ENCODE peak calls at places on chromosomes 5 and 9, in ten cellular contexts. One of them, this sample, is unnamed.

GRCh38 chr5:94314507-94315170 is 303.8 kb downstream of the KIAA0825 start:
- DNase-seq in effector memory CD4-positive, alpha-beta T cell: no peak
- DNase-seq in BJ: no peak
- DNase-seq in NCI-H524: no peak
- DNase-seq in nephron progenitor cell: no peak
- DNase-seq in lung microvascular endothelial cell: no peak
- DNase-seq in fibroblast of the aortic adventitia: no peak
- DNase-seq in dermis blood vessel endothelial cell: no peak
- DNase-seq in GM13977: no peak
- DNase-seq in A549: no peak
- DNase-seq in this sample: no peak

GRCh38 chr5:72166070-72166979 is 59.0 kb downstream of the MAP1B start:
- DNase-seq in effector memory CD4-positive, alpha-beta T cell: no peak
- DNase-seq in lung microvascular endothelial cell: peak
- DNase-seq in A549: no peak
- DNase-seq in NCI-H524: peak
- DNase-seq in fibroblast of the aortic adventitia: peak
- DNase-seq in nephron progenitor cell: no peak
- DNase-seq in BJ: no peak
- DNase-seq in GM13977: no peak
- DNase-seq in dermis blood vessel endothelial cell: peak
- DNase-seq in this sample: peak

GRCh38 chr9:23677446-23677845 is 148.6 kb downstream of the ELAVL2 start:
- DNase-seq in lung microvascular endothelial cell: no peak
- DNase-seq in fibroblast of the aortic adventitia: no peak
- DNase-seq in dermis blood vessel endothelial cell: no peak
- DNase-seq in A549: no peak
- DNase-seq in GM13977: no peak
- DNase-seq in NCI-H524: no peak
- DNase-seq in nephron progenitor cell: no peak
- DNase-seq in BJ: no peak
- DNase-seq in effector memory CD4-positive, alpha-beta T cell: no peak
- DNase-seq in this sample: no peak

GRCh38 chr5:110366716-110367115 is 359.8 kb downstream of the TMEM232 start:
- DNase-seq in nephron progenitor cell: no peak
- DNase-seq in BJ: no peak
- DNase-seq in effector memory CD4-positive, alpha-beta T cell: no peak
- DNase-seq in lung microvascular endothelial cell: no peak
- DNase-seq in NCI-H524: no peak
- DNase-seq in fibroblast of the aortic adventitia: no peak
- DNase-seq in dermis blood vessel endothelial cell: no peak
- DNase-seq in GM13977: no peak
- DNase-seq in A549: no peak
- DNase-seq in this sample: no peak

GRCh38 chr5:12460493-12461261 is 556.4 kb upstream of the CTNND2 start:
- DNase-seq in A549: no peak
- DNase-seq in lung microvascular endothelial cell: no peak
- DNase-seq in nephron progenitor cell: no peak
- DNase-seq in GM13977: no peak
- DNase-seq in BJ: no peak
- DNase-seq in fibroblast of the aortic adventitia: no peak
- DNase-seq in effector memory CD4-positive, alpha-beta T cell: no peak
- DNase-seq in dermis blood vessel endothelial cell: no peak
- DNase-seq in NCI-H524: no peak
- DNase-seq in this sample: no peak

GRCh38 chr9:2943016-2943415 is 99.1 kb upstream of the PUM3 start:
- DNase-seq in dermis blood vessel endothelial cell: no peak
- DNase-seq in A549: no peak
- DNase-seq in nephron progenitor cell: no peak
- DNase-seq in NCI-H524: no peak
- DNase-seq in effector memory CD4-positive, alpha-beta T cell: no peak
- DNase-seq in BJ: no peak
- DNase-seq in lung microvascular endothelial cell: no peak
- DNase-seq in fibroblast of the aortic adventitia: no peak
- DNase-seq in GM13977: no peak
- DNase-seq in this sample: no peak

GRCh38 chr9:27085456-27085855 is 23.6 kb upstream of the TEK start:
- DNase-seq in GM13977: no peak
- DNase-seq in A549: no peak
- DNase-seq in lung microvascular endothelial cell: no peak
- DNase-seq in NCI-H524: no peak
- DNase-seq in effector memory CD4-positive, alpha-beta T cell: no peak
- DNase-seq in nephron progenitor cell: no peak
- DNase-seq in BJ: no peak
- DNase-seq in dermis blood vessel endothelial cell: no peak
- DNase-seq in fibroblast of the aortic adventitia: no peak
- DNase-seq in this sample: no peak

GRCh38 chr9:133609311-133610098 is at the start of gene FAM163B:
- DNase-seq in fibroblast of the aortic adventitia: peak
- DNase-seq in lung microvascular endothelial cell: peak
- DNase-seq in GM13977: no peak
- DNase-seq in effector memory CD4-positive, alpha-beta T cell: no peak
- DNase-seq in A549: peak
- DNase-seq in nephron progenitor cell: peak
- DNase-seq in BJ: no peak
- DNase-seq in NCI-H524: peak
- DNase-seq in dermis blood vessel endothelial cell: peak
- DNase-seq in this sample: peak

GRCh38 chr9:696332-697090 is 145.0 kb upstream of the DMRT1 start:
- DNase-seq in fibroblast of the aortic adventitia: peak
- DNase-seq in BJ: no peak
- DNase-seq in lung microvascular endothelial cell: peak
- DNase-seq in NCI-H524: no peak
- DNase-seq in dermis blood vessel endothelial cell: peak
- DNase-seq in nephron progenitor cell: no peak
- DNase-seq in A549: peak
- DNase-seq in effector memory CD4-positive, alpha-beta T cell: no peak
- DNase-seq in GM13977: no peak
- DNase-seq in this sample: no peak

GRCh38 chr9:114525505-114525904 is 20.2 kb upstream of the WHRN start:
- DNase-seq in BJ: peak
- DNase-seq in NCI-H524: no peak
- DNase-seq in GM13977: no peak
- DNase-seq in fibroblast of the aortic adventitia: peak
- DNase-seq in effector memory CD4-positive, alpha-beta T cell: no peak
- DNase-seq in A549: peak
- DNase-seq in nephron progenitor cell: no peak
- DNase-seq in dermis blood vessel endothelial cell: no peak
- DNase-seq in lung microvascular endothelial cell: no peak
- DNase-seq in this sample: no peak

GRCh38 chr5:32916648-32917047 is 205.5 kb downstream of the NPR3 start:
- DNase-seq in NCI-H524: peak
- DNase-seq in nephron progenitor cell: peak
- DNase-seq in fibroblast of the aortic adventitia: peak
- DNase-seq in GM13977: no peak
- DNase-seq in effector memory CD4-positive, alpha-beta T cell: no peak
- DNase-seq in dermis blood vessel endothelial cell: no peak
- DNase-seq in A549: peak
- DNase-seq in lung microvascular endothelial cell: peak
- DNase-seq in BJ: no peak
- DNase-seq in this sample: no peak

GRCh38 chr5:172364773-172365172 is 81.2 kb upstream of the UBTD2 start:
- DNase-seq in lung microvascular endothelial cell: peak
- DNase-seq in A549: no peak
- DNase-seq in effector memory CD4-positive, alpha-beta T cell: no peak
- DNase-seq in NCI-H524: no peak
- DNase-seq in GM13977: no peak
- DNase-seq in nephron progenitor cell: no peak
- DNase-seq in fibroblast of the aortic adventitia: no peak
- DNase-seq in dermis blood vessel endothelial cell: no peak
- DNase-seq in BJ: no peak
- DNase-seq in this sample: peak

GRCh38 chr5:119388619-119389190 is 32.9 kb downstream of the TNFAIP8 start:
- DNase-seq in A549: no peak
- DNase-seq in GM13977: no peak
- DNase-seq in BJ: no peak
- DNase-seq in dermis blood vessel endothelial cell: no peak
- DNase-seq in nephron progenitor cell: no peak
- DNase-seq in lung microvascular endothelial cell: no peak
- DNase-seq in fibroblast of the aortic adventitia: no peak
- DNase-seq in NCI-H524: no peak
- DNase-seq in effector memory CD4-positive, alpha-beta T cell: no peak
- DNase-seq in this sample: no peak

GRCh38 chr9:129868571-129869486 is 33.6 kb downstream of the USP20 start:
- DNase-seq in fibroblast of the aortic adventitia: no peak
- DNase-seq in A549: no peak
- DNase-seq in nephron progenitor cell: no peak
- DNase-seq in effector memory CD4-positive, alpha-beta T cell: peak
- DNase-seq in dermis blood vessel endothelial cell: no peak
- DNase-seq in lung microvascular endothelial cell: peak
- DNase-seq in BJ: no peak
- DNase-seq in GM13977: no peak
- DNase-seq in NCI-H524: no peak
- DNase-seq in this sample: no peak

GRCh38 chr5:21685536-21685935 is 1167.6 kb downstream of the CDH12 start:
- DNase-seq in effector memory CD4-positive, alpha-beta T cell: no peak
- DNase-seq in GM13977: no peak
- DNase-seq in fibroblast of the aortic adventitia: peak
- DNase-seq in dermis blood vessel endothelial cell: no peak
- DNase-seq in BJ: no peak
- DNase-seq in A549: no peak
- DNase-seq in nephron progenitor cell: no peak
- DNase-seq in lung microvascular endothelial cell: no peak
- DNase-seq in NCI-H524: no peak
- DNase-seq in this sample: no peak

GRCh38 chr5:142749321-142749720 is 20.9 kb upstream of the ARHGAP26 start:
- DNase-seq in effector memory CD4-positive, alpha-beta T cell: no peak
- DNase-seq in lung microvascular endothelial cell: peak
- DNase-seq in BJ: no peak
- DNase-seq in nephron progenitor cell: no peak
- DNase-seq in dermis blood vessel endothelial cell: peak
- DNase-seq in A549: no peak
- DNase-seq in GM13977: no peak
- DNase-seq in NCI-H524: no peak
- DNase-seq in fibroblast of the aortic adventitia: peak
- DNase-seq in this sample: no peak

GRCh38 chr5:32190094-32190493 is 16.0 kb upstream of the GOLPH3 start:
- DNase-seq in GM13977: no peak
- DNase-seq in BJ: peak
- DNase-seq in A549: no peak
- DNase-seq in effector memory CD4-positive, alpha-beta T cell: no peak
- DNase-seq in lung microvascular endothelial cell: no peak
- DNase-seq in nephron progenitor cell: no peak
- DNase-seq in dermis blood vessel endothelial cell: no peak
- DNase-seq in fibroblast of the aortic adventitia: peak
- DNase-seq in NCI-H524: no peak
- DNase-seq in this sample: no peak

GRCh38 chr9:87558606-87559005 is 60.9 kb downstream of the DAPK1 start:
- DNase-seq in A549: no peak
- DNase-seq in dermis blood vessel endothelial cell: no peak
- DNase-seq in fibroblast of the aortic adventitia: no peak
- DNase-seq in nephron progenitor cell: no peak
- DNase-seq in BJ: no peak
- DNase-seq in NCI-H524: no peak
- DNase-seq in effector memory CD4-positive, alpha-beta T cell: no peak
- DNase-seq in GM13977: no peak
- DNase-seq in lung microvascular endothelial cell: no peak
- DNase-seq in this sample: no peak

GRCh38 chr9:69546265-69546664 is 125.9 kb downstream of the APBA1 start:
- DNase-seq in NCI-H524: no peak
- DNase-seq in nephron progenitor cell: peak
- DNase-seq in lung microvascular endothelial cell: peak
- DNase-seq in A549: no peak
- DNase-seq in effector memory CD4-positive, alpha-beta T cell: no peak
- DNase-seq in dermis blood vessel endothelial cell: peak
- DNase-seq in GM13977: no peak
- DNase-seq in BJ: no peak
- DNase-seq in fibroblast of the aortic adventitia: no peak
- DNase-seq in this sample: no peak

This sample was measured in hypothalamus.